ENCODE peak calls at places on chromosomes 12 and 14, in nine cellular contexts. W, L, I, U, R, T, M, Z and N are unnamed samples.

GRCh38 chr14:92867246-92867925 is 55.6 kb upstream of the CHGA start:
- DNase-seq in W (no peak), L (no peak), I (no peak), U (peak), R (peak), T (no peak), M (no peak), Z (no peak), N (no peak)

GRCh38 chr12:76337583-76337982 is 10.6 kb downstream of the BBS10 start:
- DNase-seq in W (no peak), L (no peak), I (no peak), U (no peak), R (no peak), T (no peak), M (peak), Z (no peak), N (no peak)

GRCh38 chr14:75042040-75042439 is 9.2 kb downstream of the MLH3 start:
- DNase-seq in W (no peak), L (no peak), I (no peak), U (no peak), R (no peak), T (no peak), M (no peak), Z (peak), N (peak)

GRCh38 chr12:65803253-65803652 is 21.0 kb upstream of the HMGA2 start:
- DNase-seq in W (no peak), L (no peak), I (no peak), U (no peak), R (no peak), T (no peak), M (no peak), Z (no peak), N (peak)

GRCh38 chr12:94831081-94831747 is 172.3 kb downstream of the NDUFA12 start:
- DNase-seq in W (peak), L (no peak), I (no peak), U (no peak), R (no peak), T (peak), M (no peak), Z (peak), N (peak)

GRCh38 chr12:89889051-89889450 is 180.4 kb upstream of the ATP2B1 start:
- DNase-seq in W (no peak), L (no peak), I (no peak), U (no peak), R (no peak), T (no peak), M (peak), Z (no peak), N (no peak)

GRCh38 chr14:101460521-101460920 is 100.8 kb upstream of the DIO3 start:
- DNase-seq in W (no peak), L (no peak), I (no peak), U (no peak), R (no peak), T (no peak), M (no peak), Z (no peak), N (no peak)

GRCh38 chr14:103103461-103104388 is 9.2 kb downstream of the EXOC3L4 start:
- DNase-seq in W (no peak), L (no peak), I (no peak), U (peak), R (peak), T (no peak), M (peak), Z (peak), N (peak)

GRCh38 chr12:46450279-46450748 is 77.7 kb upstream of the SLC38A2 start:
- DNase-seq in W (no peak), L (no peak), I (no peak), U (no peak), R (no peak), T (no peak), M (peak), Z (peak), N (no peak)

GRCh38 chr14:35847636-35848035 is 21.5 kb downstream of the BRMS1L start:
- DNase-seq in W (no peak), L (no peak), I (no peak), U (no peak), R (no peak), T (no peak), M (no peak), Z (no peak), N (no peak)

GRCh38 chr12:6271281-6271680 is 39.2 kb upstream of the PLEKHG6 start:
- DNase-seq in W (no peak), L (no peak), I (no peak), U (no peak), R (no peak), T (no peak), M (no peak), Z (no peak), N (no peak)

GRCh38 chr14:56023681-56024080 is 94.5 kb upstream of the PELI2 start:
- DNase-seq in W (no peak), L (no peak), I (no peak), U (no peak), R (no peak), T (no peak), M (no peak), Z (no peak), N (no peak)

GRCh38 chr14:64053694-64054669 is 201.2 kb downstream of the SYNE2 start:
- DNase-seq in W (no peak), L (no peak), I (no peak), U (no peak), R (no peak), T (no peak), M (peak), Z (no peak), N (no peak)

GRCh38 chr12:127809236-127809635 is 457.7 kb upstream of the TMEM132C start:
- DNase-seq in W (no peak), L (no peak), I (no peak), U (peak), R (no peak), T (no peak), M (peak), Z (no peak), N (peak)

GRCh38 chr12:71727958-71728357 is 26.7 kb upstream of the RAB21 start:
- DNase-seq in W (no peak), L (no peak), I (no peak), U (no peak), R (no peak), T (no peak), M (no peak), Z (no peak), N (no peak)

GRCh38 chr12:116708826-116709756 is 28.8 kb downstream of the SPRING1 start:
- DNase-seq in W (peak), L (no peak), I (peak), U (peak), R (peak), T (peak), M (peak), Z (peak), N (no peak)

GRCh38 chr12:9793774-9794395 is 33.2 kb upstream of the CD69 start:
- DNase-seq in W (no peak), L (no peak), I (no peak), U (no peak), R (no peak), T (no peak), M (no peak), Z (no peak), N (no peak)

GRCh38 chr12:40552868-40553267 is 139.4 kb upstream of the CNTN1 start:
- DNase-seq in W (no peak), L (no peak), I (no peak), U (no peak), R (no peak), T (no peak), M (no peak), Z (no peak), N (no peak)

GRCh38 chr14:63405715-63406114 is 87.0 kb upstream of the GPHB5 start:
- DNase-seq in W (no peak), L (no peak), I (no peak), U (no peak), R (no peak), T (no peak), M (no peak), Z (no peak), N (no peak)

GRCh38 chr12:25364529-25365339 is 114.0 kb upstream of the KRAS start:
- DNase-seq in W (peak), L (no peak), I (peak), U (no peak), R (no peak), T (no peak), M (no peak), Z (no peak), N (no peak)

GRCh38 chr14:73238262-73238852 is 1.1 kb downstream of the PAPLN start:
- DNase-seq in W (no peak), L (no peak), I (no peak), U (peak), R (no peak), T (no peak), M (peak), Z (no peak), N (peak)

GRCh38 chr12:58095002-58095401 is 153.6 kb downstream of the ATP23 start:
- DNase-seq in W (no peak), L (no peak), I (no peak), U (no peak), R (no peak), T (no peak), M (no peak), Z (no peak), N (no peak)

GRCh38 chr12:102957339-102958050 is at the start of gene ASCL1:
- DNase-seq in W (no peak), L (no peak), I (no peak), U (peak), R (peak), T (no peak), M (peak), Z (no peak), N (no peak)

GRCh38 chr12:11834104-11834812 is 184.8 kb downstream of the ETV6 start:
- DNase-seq in W (no peak), L (no peak), I (no peak), U (no peak), R (no peak), T (no peak), M (peak), Z (no peak), N (no peak)

GRCh38 chr12:109804820-109805761 is 28.1 kb downstream of the TRPV4 start:
- DNase-seq in W (peak), L (peak), I (peak), U (no peak), R (no peak), T (peak), M (peak), Z (peak), N (peak)

GRCh38 chr14:64417042-64417770 is 29.1 kb downstream of the MTHFD1 start:
- DNase-seq in W (no peak), L (no peak), I (no peak), U (no peak), R (no peak), T (no peak), M (peak), Z (no peak), N (no peak)